ENCODE peak calls at places on chromosomes 1 and 21, in ten cellular contexts. M, L, N, E, A, X, T, B, K and H are unnamed samples.

GRCh38 chr1:207355060-207355459 is 33.6 kb downstream of the CD55 start:
- DNase-seq in M (no peak), L (no peak), N (no peak), E (no peak), A (no peak), X (no peak), T (no peak), B (no peak), K (no peak), H (no peak)

GRCh38 chr1:35573198-35573775 is at the start of gene TFAP2E:
- DNase-seq in M (no peak), L (no peak), N (peak), E (no peak), A (peak), X (no peak), T (no peak), B (peak), K (peak), H (peak)

GRCh38 chr1:114154146-114154962 is 685 bp upstream of the SYT6 start:
- DNase-seq in M (no peak), L (no peak), N (peak), E (no peak), A (no peak), X (no peak), T (no peak), B (peak), K (peak), H (no peak)

GRCh38 chr1:8276173-8276914 is 41.6 kb upstream of the SLC45A1 start:
- DNase-seq in M (no peak), L (no peak), N (no peak), E (no peak), A (no peak), X (no peak), T (peak), B (no peak), K (no peak), H (no peak)

GRCh38 chr21:39527067-39527595 is 75.4 kb downstream of the SH3BGR start:
- DNase-seq in M (no peak), L (no peak), N (no peak), E (no peak), A (no peak), X (no peak), T (no peak), B (no peak), K (no peak), H (no peak)

GRCh38 chr1:3170566-3171453 is 101.8 kb downstream of the PRDM16 start:
- DNase-seq in M (peak), L (no peak), N (peak), E (no peak), A (no peak), X (no peak), T (no peak), B (peak), K (peak), H (peak)

GRCh38 chr1:116508984-116509980 is 61.5 kb downstream of the CD58 start:
- DNase-seq in M (no peak), L (peak), N (no peak), E (no peak), A (no peak), X (peak), T (no peak), B (peak), K (peak), H (no peak)

GRCh38 chr1:197814306-197814705 is 39.0 kb upstream of the DENND1B start:
- DNase-seq in M (no peak), L (no peak), N (no peak), E (no peak), A (no peak), X (no peak), T (no peak), B (no peak), K (no peak), H (no peak)

GRCh38 chr1:42003433-42003832 is 84.7 kb upstream of the HIVEP3 start:
- DNase-seq in M (no peak), L (peak), N (peak), E (no peak), A (no peak), X (no peak), T (no peak), B (peak), K (no peak), H (no peak)

GRCh38 chr1:93845554-93846150 is 33.4 kb downstream of the DNTTIP2 start:
- DNase-seq in M (no peak), L (peak), N (peak), E (no peak), A (no peak), X (no peak), T (peak), B (peak), K (peak), H (peak)

GRCh38 chr1:95655321-95656020 is 421.5 kb downstream of the RWDD3 start:
- DNase-seq in M (no peak), L (no peak), N (no peak), E (no peak), A (no peak), X (no peak), T (no peak), B (no peak), K (no peak), H (no peak)

GRCh38 chr1:156076609-156077429 is 5.4 kb downstream of the MEX3A start:
- DNase-seq in M (peak), L (no peak), N (no peak), E (no peak), A (no peak), X (no peak), T (peak), B (no peak), K (no peak), H (no peak)

GRCh38 chr1:53349968-53350852 is 22.3 kb upstream of the LRP8 start:
- DNase-seq in M (no peak), L (no peak), N (no peak), E (no peak), A (no peak), X (no peak), T (no peak), B (no peak), K (no peak), H (no peak)

GRCh38 chr1:201307760-201308499 is 24.6 kb downstream of the PKP1 start:
- DNase-seq in M (peak), L (no peak), N (peak), E (no peak), A (no peak), X (no peak), T (no peak), B (peak), K (peak), H (no peak)

GRCh38 chr1:1166642-1167415 is 6.9 kb upstream of the TTLL10 start:
- DNase-seq in M (peak), L (no peak), N (no peak), E (no peak), A (no peak), X (no peak), T (no peak), B (no peak), K (no peak), H (no peak)

GRCh38 chr1:20660363-20661234 is 570 bp downstream of the DDOST start:
- DNase-seq in M (no peak), L (no peak), N (no peak), E (no peak), A (no peak), X (no peak), T (peak), B (no peak), K (no peak), H (no peak)

GRCh38 chr1:226048886-226049285 is 13.6 kb upstream of the H3-3A start:
- DNase-seq in M (no peak), L (no peak), N (no peak), E (no peak), A (no peak), X (no peak), T (no peak), B (no peak), K (no peak), H (no peak)

GRCh38 chr1:21919520-21919919 is 17.6 kb downstream of the HSPG2 start:
- DNase-seq in M (no peak), L (peak), N (no peak), E (no peak), A (no peak), X (peak), T (no peak), B (peak), K (peak), H (no peak)

GRCh38 chr1:12475158-12475934 is 142.7 kb downstream of the DHRS3 start:
- DNase-seq in M (no peak), L (no peak), N (peak), E (no peak), A (no peak), X (no peak), T (no peak), B (peak), K (no peak), H (no peak)

GRCh38 chr1:210132582-210132981 is 100.0 kb upstream of the SERTAD4 start:
- DNase-seq in M (no peak), L (peak), N (no peak), E (no peak), A (no peak), X (peak), T (peak), B (peak), K (peak), H (no peak)

GRCh38 chr1:23166854-23167253 is 1.8 kb downstream of the LUZP1 start:
- DNase-seq in M (no peak), L (no peak), N (no peak), E (no peak), A (no peak), X (no peak), T (no peak), B (no peak), K (no peak), H (no peak)

GRCh38 chr1:201329286-201329685 is 46.0 kb downstream of the PKP1 start:
- DNase-seq in M (peak), L (no peak), N (no peak), E (no peak), A (no peak), X (no peak), T (no peak), B (no peak), K (no peak), H (no peak)

GRCh38 chr1:175757381-175758015 is 14.1 kb upstream of the TNR start:
- DNase-seq in M (no peak), L (peak), N (no peak), E (no peak), A (peak), X (no peak), T (peak), B (peak), K (peak), H (peak)

GRCh38 chr1:17066530-17067426 is 12.9 kb upstream of the SDHB start:
- DNase-seq in M (no peak), L (no peak), N (no peak), E (no peak), A (no peak), X (no peak), T (no peak), B (no peak), K (no peak), H (no peak)

GRCh38 chr1:100164226-100164625 is 13.8 kb downstream of the LRRC39 start:
- DNase-seq in M (no peak), L (no peak), N (no peak), E (no peak), A (no peak), X (no peak), T (no peak), B (no peak), K (peak), H (no peak)

GRCh38 chr1:23650344-23650990 is 41.1 kb upstream of the RPL11 start:
- DNase-seq in M (no peak), L (no peak), N (no peak), E (no peak), A (no peak), X (no peak), T (no peak), B (no peak), K (no peak), H (no peak)

GRCh38 chr1:33036051-33036525 is 595 bp downstream of the AK2 start:
- DNase-seq in M (no peak), L (no peak), N (peak), E (no peak), A (no peak), X (no peak), T (peak), B (peak), K (peak), H (no peak)

GRCh38 chr1:9375912-9376311 is 83.2 kb downstream of the SPSB1 start:
- DNase-seq in M (no peak), L (no peak), N (no peak), E (no peak), A (no peak), X (no peak), T (no peak), B (no peak), K (no peak), H (no peak)

GRCh38 chr1:30161953-30162352 is 561.4 kb downstream of the MATN1 start:
- DNase-seq in M (no peak), L (no peak), N (no peak), E (no peak), A (no peak), X (no peak), T (no peak), B (no peak), K (no peak), H (no peak)

GRCh38 chr1:15141933-15142647 is 11.5 kb upstream of the TMEM51 start:
- DNase-seq in M (no peak), L (no peak), N (peak), E (no peak), A (no peak), X (peak), T (no peak), B (peak), K (peak), H (no peak)

GRCh38 chr1:25065246-25066238 is 135.5 kb upstream of the RUNX3 start:
- DNase-seq in M (no peak), L (no peak), N (no peak), E (no peak), A (no peak), X (peak), T (no peak), B (peak), K (peak), H (no peak)

GRCh38 chr1:244730153-244730933 is 77.4 kb downstream of the DESI2 start:
- DNase-seq in M (peak), L (no peak), N (peak), E (no peak), A (peak), X (peak), T (peak), B (peak), K (peak), H (peak)

GRCh38 chr1:187838335-187839293 is 1009.9 kb downstream of the PLA2G4A start:
- DNase-seq in M (no peak), L (no peak), N (no peak), E (no peak), A (no peak), X (no peak), T (no peak), B (no peak), K (no peak), H (no peak)